ENCODE peak calls at places on chromosomes 2 and 18, in six cellular contexts. O is COLO829; J is small intestine; P is AG08395; G is stimulated activated naive B cell treated with anti-CD40 and anti-IgM and Interleukin-4, amounts not matched to agents 10 μg/mL and 1 μg/mL and 100 μg/mL, for 72 hours; U is NCI-H1105. F is an unnamed sample.

GRCh38 chr2:220279840-220280239 is 652.4 kb downstream of the SLC4A3 start:
- DNase-seq in O (no peak), J (no peak), P (peak), G (no peak), U (no peak), F (no peak)

GRCh38 chr2:33160217-33160616 is 213.5 kb downstream of the LTBP1 start:
- DNase-seq in O (no peak), J (no peak), P (no peak), G (no peak), U (no peak), F (no peak)

GRCh38 chr2:171405546-171405945 is 28.2 kb downstream of the METTL8 start:
- DNase-seq in O (no peak), J (no peak), P (no peak), G (no peak), U (no peak), F (no peak)

GRCh38 chr2:209773377-209773776 is 1.7 kb downstream of the UNC80 start:
- DNase-seq in O (no peak), J (peak), P (no peak), G (no peak), U (peak), F (no peak)

GRCh38 chr2:147364597-147364996 is 480.2 kb upstream of the ACVR2A start:
- DNase-seq in O (peak), J (peak), P (no peak), G (no peak), U (no peak), F (no peak)

GRCh38 chr2:186308347-186308746 is 177.7 kb upstream of the ZC3H15 start:
- DNase-seq in O (no peak), J (no peak), P (no peak), G (no peak), U (no peak), F (no peak)

GRCh38 chr18:75088021-75088506 is 120.9 kb downstream of the PTGR3 start:
- DNase-seq in O (no peak), J (no peak), P (no peak), G (no peak), U (no peak), F (no peak)

GRCh38 chr2:240556553-240557100 is 1.2 kb downstream of the ANKMY1 start:
- DNase-seq in O (no peak), J (peak), P (peak), G (no peak), U (no peak), F (peak)

GRCh38 chr2:241853651-241854341 is 4.9 kb downstream of the PDCD1 start:
- DNase-seq in O (no peak), J (no peak), P (peak), G (no peak), U (no peak), F (no peak)

GRCh38 chr2:174025271-174026121 is 60.3 kb upstream of the SP3 start:
- DNase-seq in O (no peak), J (no peak), P (peak), G (no peak), U (no peak), F (peak)

GRCh38 chr18:74819433-74820059 is 221.9 kb downstream of the ZNF407 start:
- DNase-seq in O (no peak), J (peak), P (no peak), G (no peak), U (no peak), F (no peak)

GRCh38 chr2:84905181-84906107 is at the start of gene TMSB10:
- DNase-seq in O (peak), J (peak), P (peak), G (peak), U (peak), F (peak)

GRCh38 chr2:168796583-168797285 is 5.7 kb upstream of the NOSTRIN start:
- DNase-seq in O (no peak), J (no peak), P (no peak), G (no peak), U (no peak), F (no peak)

GRCh38 chr2:60961457-60961856 is 56.1 kb upstream of the PEX13 start:
- DNase-seq in O (no peak), J (no peak), P (peak), G (no peak), U (no peak), F (no peak)

GRCh38 chr18:24326211-24326610 is 71.4 kb downstream of the OSBPL1A start:
- DNase-seq in O (no peak), J (no peak), P (no peak), G (no peak), U (no peak), F (no peak)

GRCh38 chr2:1798425-1799144 is 54.3 kb upstream of the PXDN start:
- DNase-seq in O (no peak), J (no peak), P (no peak), G (no peak), U (no peak), F (no peak)

GRCh38 chr2:120338015-120338414 is 7.9 kb upstream of the INHBB start:
- DNase-seq in O (no peak), J (no peak), P (no peak), G (no peak), U (no peak), F (no peak)

GRCh38 chr2:219282375-219282774 is 3.2 kb downstream of the DNAJB2 start:
- DNase-seq in O (no peak), J (no peak), P (no peak), G (no peak), U (no peak), F (no peak)

GRCh38 chr18:50373531-50373930 is 1.3 kb upstream of the SKA1 start:
- DNase-seq in O (no peak), J (no peak), P (no peak), G (no peak), U (no peak), F (peak)

GRCh38 chr2:163213699-163214098 is 375.1 kb upstream of the KCNH7 start:
- DNase-seq in O (peak), J (no peak), P (peak), G (no peak), U (no peak), F (no peak)

GRCh38 chr2:204031056-204031455 is 94.5 kb downstream of the ICOS start:
- DNase-seq in O (no peak), J (no peak), P (no peak), G (no peak), U (no peak), F (no peak)

GRCh38 chr2:38528008-38528442 is 74.7 kb downstream of the HNRNPLL start:
- DNase-seq in O (no peak), J (no peak), P (peak), G (peak), U (peak), F (no peak)

GRCh38 chr18:2223394-2223793 is 347.9 kb downstream of the METTL4 start:
- DNase-seq in O (no peak), J (no peak), P (no peak), G (no peak), U (no peak), F (no peak)

GRCh38 chr18:59087391-59087790 is 52.3 kb upstream of the SEC11C start:
- DNase-seq in O (no peak), J (no peak), P (no peak), G (no peak), U (no peak), F (no peak)

GRCh38 chr2:24816884-24817283 is 23.7 kb downstream of the CENPO start:
- DNase-seq in O (no peak), J (no peak), P (peak), G (no peak), U (no peak), F (peak)

GRCh38 chr2:230916218-230916617 is 8.8 kb downstream of the GPR55 start:
- DNase-seq in O (no peak), J (no peak), P (no peak), G (no peak), U (no peak), F (no peak)

GRCh38 chr2:231611273-231612198 is 18.9 kb downstream of the TEX44 start:
- DNase-seq in O (no peak), J (peak), P (peak), G (peak), U (no peak), F (peak)

GRCh38 chr18:37188016-37188791 is 359.3 kb downstream of the KIAA1328 start:
- DNase-seq in O (no peak), J (no peak), P (no peak), G (no peak), U (no peak), F (no peak)

GRCh38 chr18:3171631-3172030 is 48.1 kb downstream of the MYOM1 start:
- DNase-seq in O (no peak), J (no peak), P (no peak), G (no peak), U (no peak), F (no peak)

GRCh38 chr2:240557808-240558207 is at the start of gene ANKMY1:
- DNase-seq in O (no peak), J (peak), P (peak), G (peak), U (no peak), F (peak)

GRCh38 chr2:219453691-219454131 is 19.1 kb downstream of the SPEG start:
- DNase-seq in O (no peak), J (no peak), P (peak), G (no peak), U (no peak), F (no peak)

GRCh38 chr2:100976634-100977391 is 25.3 kb upstream of the RPL31 start:
- DNase-seq in O (no peak), J (no peak), P (no peak), G (peak), U (no peak), F (no peak)

GRCh38 chr18:10317864-10318685 is 136.4 kb upstream of the APCDD1 start:
- DNase-seq in O (no peak), J (no peak), P (no peak), G (no peak), U (no peak), F (no peak)

GRCh38 chr18:25449046-25449445 is 97.1 kb upstream of the ZNF521 start:
- DNase-seq in O (no peak), J (no peak), P (no peak), G (no peak), U (no peak), F (no peak)

GRCh38 chr2:45241061-45241561 is 231.9 kb upstream of the SIX2 start:
- DNase-seq in O (no peak), J (no peak), P (no peak), G (no peak), U (no peak), F (no peak)

GRCh38 chr2:172921538-172922236 is 154.0 kb upstream of the MAP3K20 start:
- DNase-seq in O (no peak), J (no peak), P (peak), G (no peak), U (no peak), F (no peak)

GRCh38 chr2:138267161-138267901 is 234.2 kb upstream of the SPOPL start:
- DNase-seq in O (peak), J (no peak), P (peak), G (no peak), U (no peak), F (no peak)

GRCh38 chr2:86213056-86213455 is 13.8 kb downstream of the MRPL35 start:
- DNase-seq in O (no peak), J (peak), P (no peak), G (no peak), U (no peak), F (no peak)

GRCh38 chr2:112031916-112032582 is 23.0 kb upstream of the TMEM87B start:
- DNase-seq in O (peak), J (peak), P (peak), G (no peak), U (peak), F (peak)

GRCh38 chr2:100114011-100114433 is 28.4 kb downstream of the AFF3 start:
- DNase-seq in O (no peak), J (no peak), P (no peak), G (peak), U (no peak), F (no peak)